ENCODE peak calls at places on chromosomes 6 and 20, in six cellular contexts. W is Peyer's patch, N is NT2/D1, R is mesenchymal stem cell, O is neuronal stem cell, M is aorta. H is an unnamed sample.
A peak's percentile ranks its signal among the peaks of the same experiment; 100 is the strongest.

GRCh38 chr6:106106276-106107042 is 20.3 kb downstream of the PRDM1 start:
- DNase-seq in N (no peak), W (no peak), O (no peak), M (no peak), R (no peak), H (no peak)

GRCh38 chr6:85574932-85575598 is 18.6 kb downstream of the SNX14 start:
- DNase-seq in N (no peak), O (no peak), R (peak; percentile 50), W (no peak), M (no peak), H (no peak)

GRCh38 chr6:164243949-164244348 is 829.4 kb downstream of the QKI start:
- DNase-seq in R (no peak), W (no peak), M (no peak), O (no peak), N (no peak), H (no peak)

GRCh38 chr6:110520992-110521543 is 44.7 kb upstream of the SLC22A16 start:
- DNase-seq in M (no peak), W (no peak), N (no peak), O (no peak), R (no peak), H (no peak)

GRCh38 chr6:130307752-130308361 is 58.0 kb upstream of the TMEM200A start:
- DNase-seq in N (no peak), W (no peak), O (no peak), M (no peak), R (peak; percentile 67), H (no peak)

GRCh38 chr6:32472781-32473377 is 33.2 kb downstream of the HLA-DRA start:
- DNase-seq in R (no peak), M (no peak), N (no peak), W (no peak), O (no peak), H (no peak)

GRCh38 chr6:134379086-134379485 is 61.2 kb upstream of the SGK1 start:
- DNase-seq in N (no peak), M (no peak), O (no peak), W (peak; percentile 78), R (no peak), H (no peak)

GRCh38 chr6:147567141-147567805 is 58.8 kb downstream of the SAMD5 start:
- DNase-seq in N (no peak), R (peak; percentile 67), O (no peak), W (no peak), M (no peak), H (no peak)

GRCh38 chr6:32267035-32267434 is 43.2 kb upstream of the NOTCH4 start:
- DNase-seq in R (no peak), M (no peak), N (no peak), W (no peak), O (no peak), H (no peak)

GRCh38 chr6:163427498-163428254 is 13.2 kb downstream of the QKI start:
- DNase-seq in M (no peak), N (no peak), R (peak; percentile 86), O (no peak), W (no peak), H (no peak)

GRCh38 chr20:39800548-39800947 is 838.4 kb downstream of the DHX35 start:
- DNase-seq in M (no peak), R (peak; percentile 42), W (no peak), N (no peak), O (no peak), H (peak; percentile 66)

GRCh38 chr6:33634203-33634727 is 13.1 kb downstream of the ITPR3 start:
- DNase-seq in N (no peak), O (no peak), W (peak; percentile 54), M (no peak), R (no peak), H (no peak)

GRCh38 chr6:144215402-144215931 is 65.2 kb downstream of the STX11 start:
- DNase-seq in W (peak; percentile 59), O (no peak), M (no peak), N (no peak), R (no peak), H (peak; percentile 71)

GRCh38 chr6:68653074-68653705 is 18.1 kb downstream of the ADGRB3 start:
- DNase-seq in O (no peak), W (no peak), M (no peak), N (no peak), R (no peak), H (no peak)

GRCh38 chr20:58616411-58616810 is 34.7 kb upstream of the STX16 start:
- DNase-seq in M (peak; percentile 59), N (no peak), O (no peak), R (no peak), W (no peak), H (no peak)

GRCh38 chr20:62999580-62999979 is 7.2 kb downstream of the BHLHE23 start:
- DNase-seq in O (no peak), R (no peak), M (no peak), W (no peak), N (no peak), H (no peak)

GRCh38 chr20:62407221-62407992 is at the start of gene CABLES2:
- DNase-seq in N (peak; percentile 88), O (peak; percentile 89), R (peak; percentile 93), M (peak; percentile 97), W (peak; percentile 97), H (peak; percentile 94)

GRCh38 chr6:143224516-143224915 is 163.8 kb downstream of the AIG1 start:
- DNase-seq in N (no peak), O (no peak), M (no peak), R (peak; percentile 6), W (no peak), H (no peak)

GRCh38 chr6:167549187-167549586 is 224.3 kb downstream of the TTLL2 start:
- DNase-seq in W (no peak), N (no peak), O (no peak), M (peak; percentile 93), R (no peak), H (peak; percentile 89)
- H3K4me3 ChIP-seq in W (no peak overlapping the region), N (no peak overlapping the region), O (no peak overlapping the region), M (no peak overlapping the region), R (no peak overlapping the region), H (no peak overlapping the region)

GRCh38 chr20:50708845-50709555 is 17.7 kb upstream of the RIPOR3 start:
- DNase-seq in W (no peak), O (no peak), M (no peak), R (no peak), N (no peak), H (no peak)
- H3K4me1 ChIP-seq in W (no peaks in the 10 kb centered on the region), O (no peaks in the 10 kb centered on the region), M (no peaks in the 10 kb centered on the region), R (peaks cover 6% of the 10 kb centered on the region), N (peaks cover 3% of the 10 kb centered on the region), H (no peaks in the 10 kb centered on the region)

DNA sequence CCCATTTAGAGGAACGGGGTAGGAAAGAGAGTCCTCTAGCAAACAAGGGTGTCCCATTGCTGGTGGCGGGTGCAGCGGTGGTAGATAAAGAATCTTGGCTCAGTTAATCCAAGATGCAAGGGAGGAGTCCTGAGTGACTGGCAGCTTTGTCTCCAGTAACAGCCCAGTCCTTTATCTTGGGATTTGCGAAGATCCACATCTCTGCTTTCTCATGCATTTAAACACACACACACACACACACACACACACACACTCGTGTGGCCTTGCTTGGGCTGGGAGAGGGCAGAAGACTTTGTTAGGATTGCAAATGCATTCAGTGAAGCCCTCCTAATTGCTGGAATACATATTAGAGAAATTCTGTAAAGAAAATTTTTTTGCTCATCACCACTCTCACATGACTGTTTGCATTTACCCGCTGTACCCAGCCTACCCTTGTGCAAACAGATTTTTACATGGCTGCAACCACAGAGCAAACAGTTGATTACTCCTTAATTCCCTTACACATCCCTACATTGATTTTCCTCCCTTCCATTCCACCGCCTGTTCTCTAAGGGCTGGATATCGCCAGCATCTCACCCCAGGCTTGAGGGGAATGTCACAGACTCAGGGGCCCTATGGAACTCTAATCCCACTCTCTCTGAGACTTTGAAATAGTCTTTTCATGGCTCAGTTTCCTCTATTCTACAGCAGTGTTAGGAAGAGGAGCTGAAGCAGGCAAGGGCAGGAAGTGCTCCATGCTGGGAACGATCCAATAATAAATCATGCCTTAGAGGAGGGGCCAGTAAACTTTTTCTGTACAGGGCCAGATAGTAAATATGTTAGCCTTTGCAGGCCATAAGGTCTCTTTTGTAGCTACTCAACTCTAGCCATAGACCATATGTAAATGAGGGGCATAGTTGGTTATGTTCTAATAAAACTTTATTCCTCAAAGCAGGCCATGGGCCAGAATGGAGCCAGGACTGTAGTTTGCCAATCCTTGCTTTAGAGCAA is 3.5 kb downstream of the C6orf132 start:
- DNase-seq in N (no peak), O (peak; percentile 58), R (peak; percentile 60), W (no peak), M (no peak), H (no peak)
- H3K4me3 ChIP-seq in N (no peak overlapping the region), O (no peak overlapping the region), R (no peak overlapping the region), W (peak overlapping the region; percentile 22), M (no peak overlapping the region), H (no peak overlapping the region)

GRCh38 chr20:49685809-49686208 is 27.9 kb downstream of the B4GALT5 start:
- DNase-seq in W (no peak), N (no peak), R (peak; percentile 65), M (no peak), O (no peak), H (no peak)
- H3K4me1 ChIP-seq in W (peaks cover 11% of the 10 kb centered on the region), N (no peaks in the 10 kb centered on the region), R (peaks cover 34% of the 10 kb centered on the region), M (peaks cover 20% of the 10 kb centered on the region), O (peaks cover 38% of the 10 kb centered on the region), H (peaks cover 60% of the 10 kb centered on the region)

GRCh38 chr6:710601-711571 is 17.9 kb upstream of the EXOC2 start:
- DNase-seq in M (peak; percentile 86), R (peak; percentile 91), O (peak; percentile 32), N (no peak), W (peak; percentile 76), H (peak; percentile 76)
- H3K4me3 ChIP-seq in M (peak overlapping the region; percentile 27), R (peak overlapping the region; percentile 90), O (peak overlapping the region; percentile 74), N (peak overlapping the region; percentile 55), W (peak overlapping the region; percentile 48), H (peak overlapping the region; percentile 74)

DNA sequence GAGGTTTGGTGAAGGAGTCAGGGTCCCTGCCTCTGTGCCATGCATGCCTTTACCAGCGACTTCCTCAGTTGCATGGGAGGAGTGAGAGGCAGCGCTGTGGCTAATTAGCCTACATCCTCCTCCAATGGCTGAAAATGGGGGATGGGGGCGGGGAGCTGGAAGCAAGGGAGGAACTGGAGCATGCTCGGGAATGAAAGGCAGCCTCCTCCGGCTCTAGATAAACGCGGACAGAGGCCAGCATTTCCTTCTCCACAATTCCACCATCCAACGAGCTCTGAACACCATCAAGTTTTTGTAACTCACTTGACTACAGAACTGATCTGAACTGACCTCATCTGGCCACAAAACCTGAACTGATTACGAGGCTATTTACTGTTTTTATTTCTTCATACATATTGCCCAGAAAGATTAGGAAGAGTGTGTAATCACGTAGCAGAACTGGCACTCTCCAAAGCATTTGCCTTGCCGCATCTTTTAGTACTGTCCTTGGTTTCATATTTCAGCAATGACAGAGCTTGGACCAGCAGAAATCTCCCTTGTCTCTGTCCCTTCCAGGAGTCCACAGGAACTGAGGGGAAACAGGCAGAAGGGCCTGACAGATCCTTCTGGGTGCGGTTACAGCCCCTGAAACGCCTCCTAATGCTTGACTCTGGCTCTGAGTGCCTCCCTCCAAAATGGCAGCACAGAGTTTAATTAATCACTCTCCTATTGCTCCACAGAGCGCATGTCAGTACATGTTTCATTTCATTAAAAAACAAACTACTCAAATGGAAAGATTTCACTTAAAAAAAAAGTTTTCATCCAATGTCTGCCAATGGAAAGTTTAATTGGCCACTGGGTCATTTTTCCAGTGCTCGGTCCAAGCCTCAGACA is 58.2 kb upstream of the TRAF3IP2 start:
- DNase-seq in R (peak; percentile 46), N (peak; percentile 72), W (no peak), O (peak; percentile 66), M (no peak), H (peak; percentile 73)
- H3K4me1 ChIP-seq in R (peaks cover 14% of the 10 kb centered on the region), N (peaks cover 10% of the 10 kb centered on the region), W (no peaks in the 10 kb centered on the region), O (peaks cover 33% of the 10 kb centered on the region), M (no peaks in the 10 kb centered on the region), H (peaks cover 5% of the 10 kb centered on the region)

DNA sequence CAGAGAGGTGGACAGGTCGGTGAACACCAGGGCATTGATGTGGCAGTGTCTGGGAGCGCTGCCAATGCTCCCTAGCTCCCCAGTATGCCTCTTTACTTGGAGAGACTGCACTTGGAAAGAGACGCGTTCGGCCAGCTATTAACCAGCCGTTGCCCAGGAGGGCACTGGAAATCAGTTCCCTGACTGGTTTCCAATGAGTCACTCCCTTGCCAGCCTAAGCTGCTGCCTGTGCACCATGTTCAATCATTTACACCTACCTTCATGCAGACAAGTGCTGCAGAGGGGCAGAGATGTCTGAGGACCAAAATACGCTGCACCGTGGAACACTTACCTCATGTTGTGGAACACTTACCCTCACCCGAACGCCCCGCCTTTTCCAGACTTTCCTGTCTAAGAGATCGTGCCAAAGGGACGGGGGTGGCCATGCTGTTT is 151.6 kb downstream of the SOBP start:
- DNase-seq in O (no peak), N (no peak), W (no peak), R (no peak), M (no peak), H (no peak)
- H3K4me3 ChIP-seq in O (no peak overlapping the region), N (no peak overlapping the region), W (no peak overlapping the region), R (no peak overlapping the region), M (no peak overlapping the region), H (no peak overlapping the region)